ENCODE peak calls at places on chromosomes 16 and 17, in four cellular contexts. W, D, M and R are unnamed samples.

GRCh38 chr16:27475561-27475960 is 73.6 kb downstream of the IL21R start:
- DNase-seq in W (no peak), D (no peak), M (no peak), R (no peak)

GRCh38 chr16:7508656-7509055 is 176.0 kb downstream of the RBFOX1 start:
- DNase-seq in W (no peak), D (no peak), M (no peak), R (no peak)

GRCh38 chr16:63289834-63290460 is 1253.7 kb upstream of the CDH8 start:
- DNase-seq in W (no peak), D (peak; percentile 10), M (peak; percentile 44), R (peak; percentile 69)

GRCh38 chr16:56075732-56076131 is 115.6 kb upstream of the GNAO1 start:
- DNase-seq in W (no peak), D (no peak), M (no peak), R (no peak)

GRCh38 chr16:2782583-2783351 is 4.6 kb downstream of the PRSS33 start:
- DNase-seq in W (no peak), D (no peak), M (no peak), R (peak; percentile 7)

GRCh38 chr16:16143038-16143763 is 80.1 kb downstream of the ABCC6 start:
- DNase-seq in W (no peak), D (peak; percentile 79), M (peak; percentile 65), R (peak; percentile 63)

GRCh38 chr16:82370282-82370681 is 200.3 kb upstream of the MPHOSPH6 start:
- DNase-seq in W (no peak), D (no peak), M (no peak), R (no peak)

GRCh38 chr16:79601092-79601977 is 798 bp upstream of the MAF start:
- DNase-seq in W (no peak), D (no peak), M (peak; percentile 72), R (peak; percentile 35)

GRCh38 chr17:42120161-42121065 is 754 bp downstream of the KAT2A start:
- DNase-seq in W (no peak), D (peak; percentile 83), M (peak; percentile 43), R (peak; percentile 55)

GRCh38 chr17:81865733-81866439 is 5.3 kb downstream of the ARHGDIA start:
- DNase-seq in W (no peak), D (no peak), M (peak; percentile 68), R (no peak)

GRCh38 chr16:52569296-52569695 is 22.4 kb upstream of the TOX3 start:
- DNase-seq in W (no peak), D (no peak), M (no peak), R (no peak)

GRCh38 chr16:24771132-24771778 is 41.8 kb downstream of the TNRC6A start:
- DNase-seq in W (no peak), D (no peak), M (no peak), R (no peak)

GRCh38 chr17:76188213-76189060 is 47.4 kb upstream of the FOXJ1 start:
- DNase-seq in W (no peak), D (no peak), M (no peak), R (no peak)

GRCh38 chr17:58329035-58329807 is 626 bp upstream of the TSPOAP1 start:
- DNase-seq in W (peak; percentile 97), D (peak; percentile 61), M (peak; percentile 38), R (peak; percentile 61)

GRCh38 chr16:58109881-58110280 is 19.3 kb downstream of the CFAP20 start:
- DNase-seq in W (no peak), D (no peak), M (no peak), R (no peak)

GRCh38 chr16:85151603-85152413 is 39.5 kb upstream of the CIBAR2 start:
- DNase-seq in W (no peak), D (peak; percentile 92), M (no peak), R (no peak)

GRCh38 chr16:10828851-10829331 is 10.3 kb upstream of the TVP23A start:
- DNase-seq in W (no peak), D (no peak), M (no peak), R (no peak)

GRCh38 chr17:66494023-66494803 is 191.8 kb downstream of the PRKCA start:
- DNase-seq in W (no peak), D (peak; percentile 30), M (no peak), R (no peak)

GRCh38 chr16:20868890-20869289 is 31.3 kb downstream of the DCUN1D3 start:
- DNase-seq in W (no peak), D (no peak), M (peak; percentile 60), R (no peak)

GRCh38 chr16:85391769-85392583 is 221.1 kb upstream of the GSE1 start:
- DNase-seq in W (no peak), D (no peak), M (no peak), R (peak; percentile 4)

GRCh38 chr17:1495265-1495664 is 2.8 kb upstream of the MYO1C start:
- DNase-seq in W (no peak), D (no peak), M (no peak), R (no peak)

GRCh38 chr17:71163121-71163812 is 957.6 kb upstream of the SOX9 start:
- DNase-seq in W (no peak), D (no peak), M (no peak), R (no peak)

GRCh38 chr16:66728117-66728787 is 23.2 kb downstream of the DYNC1LI2 start:
- DNase-seq in W (no peak), D (peak; percentile 58), M (peak; percentile 60), R (no peak)

GRCh38 chr16:87178977-87179376 is 138.2 kb downstream of the C16orf95 start:
- DNase-seq in W (no peak), D (no peak), M (no peak), R (no peak)

GRCh38 chr16:29680180-29680598 is 1.2 kb downstream of the QPRT start:
- DNase-seq in W (no peak), D (no peak), M (peak; percentile 75), R (no peak)

GRCh38 chr17:34006126-34006525 is 249.0 kb upstream of the CCL2 start:
- DNase-seq in W (no peak), D (no peak), M (no peak), R (no peak)

GRCh38 chr16:89325861-89326471 is 108.5 kb downstream of the ZNF778 start:
- DNase-seq in W (no peak), D (peak; percentile 76), M (no peak), R (peak; percentile 10)

GRCh38 chr17:48542956-48543853 is 1.7 kb downstream of the HOXB2 start:
- DNase-seq in W (no peak), D (peak; percentile 64), M (no peak), R (peak; percentile 56)

GRCh38 chr16:78364501-78364900 is 265.0 kb downstream of the WWOX start:
- DNase-seq in W (no peak), D (no peak), M (no peak), R (no peak)

GRCh38 chr16:66382171-66382965 is 15.9 kb downstream of the CDH5 start:
- DNase-seq in W (no peak), D (no peak), M (no peak), R (peak; percentile 16)

DNA sequence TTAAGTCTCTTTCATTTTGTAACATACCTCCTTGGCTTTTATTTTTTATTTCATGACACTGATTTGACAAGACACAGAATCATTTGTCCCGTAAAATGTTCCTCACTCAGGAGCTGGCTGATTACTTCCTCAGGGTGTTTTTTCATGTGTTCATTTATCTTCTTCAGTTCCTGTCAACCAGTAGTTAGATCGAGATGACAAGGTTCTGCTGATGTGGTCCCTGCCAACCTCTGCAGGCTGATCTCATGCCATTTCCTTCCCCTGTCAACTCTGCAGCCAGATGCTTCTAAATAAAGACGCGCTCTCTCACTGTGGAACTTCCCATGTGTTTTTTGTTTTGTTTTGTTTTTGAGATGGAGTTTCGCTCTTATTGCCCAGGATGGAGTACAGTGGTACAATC is 8.1 kb upstream of the CXCL16 start:
- DNase-seq in W (no peak), D (no peak), M (no peak), R (no peak)
- TF ChIP-seq NR2C2 in W (no peak), D (no peak), M (no peak), R (no peak)

GRCh38 chr17:17774009-17774881 is 62.5 kb downstream of the SREBF1 start:
- DNase-seq in W (no peak), D (no peak), M (no peak), R (no peak)
- TF ChIP-seq NR2C2 in W (no peak), D (no peak), M (no peak), R (no peak)

GRCh38 chr16:4420703-4421102 is 4.3 kb upstream of the CORO7 start:
- DNase-seq in W (no peak), D (no peak), M (no peak), R (no peak)
- TF ChIP-seq NR2C2 in W (no peak), D (no peak), M (no peak), R (no peak)

GRCh38 chr16:22635801-22636200 is 125.1 kb downstream of the NPIPB5 start:
- DNase-seq in W (no peak), D (no peak), M (no peak), R (no peak)
- TF ChIP-seq NR2C2 in W (no peak), D (no peak), M (no peak), R (no peak)

DNA sequence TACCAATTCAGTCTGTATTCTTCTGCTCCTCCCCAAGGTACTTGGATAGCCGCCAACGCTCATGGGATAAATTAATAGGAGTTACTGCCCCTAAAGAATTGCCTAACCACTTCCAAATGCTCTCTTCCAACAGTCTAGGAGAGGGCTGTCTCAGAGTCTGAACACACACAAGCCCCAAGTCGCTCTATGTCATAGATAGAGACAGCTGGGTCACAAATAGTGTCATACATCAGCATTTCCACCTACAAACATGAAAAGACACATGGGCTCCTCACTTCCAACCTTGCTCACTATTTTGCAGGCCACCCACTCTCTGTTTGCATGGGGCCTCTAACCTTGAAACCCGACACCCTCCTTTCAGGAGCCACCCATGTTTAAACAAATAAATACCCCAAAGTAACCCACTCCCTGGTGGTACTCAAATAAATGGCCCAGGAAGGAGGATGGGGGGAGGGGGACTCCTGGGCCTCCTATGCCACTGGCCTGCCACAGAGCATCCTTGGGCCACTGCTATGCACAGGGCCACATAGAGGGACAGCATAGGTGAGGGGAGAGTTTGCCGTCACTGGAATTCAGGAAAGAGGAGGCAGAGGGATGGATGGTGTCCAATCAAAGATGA is 265.9 kb downstream of the SOX9 start:
- DNase-seq in W (no peak), D (no peak), M (peak; percentile 97), R (no peak)
- TF ChIP-seq NR2C2 in W (no peak), D (no peak), M (peak; percentile 50), R (no peak)

GRCh38 chr17:29066603-29067002 is 23.7 kb downstream of the PIPOX start:
- DNase-seq in W (no peak), D (no peak), M (no peak), R (no peak)

GRCh38 chr17:29062215-29062614 is 19.3 kb downstream of the PIPOX start:
- DNase-seq in W (no peak), D (no peak), M (no peak), R (no peak)

GRCh38 chr17:29066053-29066452 is 23.1 kb downstream of the PIPOX start:
- DNase-seq in W (no peak), D (no peak), M (no peak), R (no peak)

GRCh38 chr17:29061036-29061435 is 18.1 kb downstream of the PIPOX start:
- DNase-seq in W (no peak), D (no peak), M (no peak), R (no peak)

DNA sequence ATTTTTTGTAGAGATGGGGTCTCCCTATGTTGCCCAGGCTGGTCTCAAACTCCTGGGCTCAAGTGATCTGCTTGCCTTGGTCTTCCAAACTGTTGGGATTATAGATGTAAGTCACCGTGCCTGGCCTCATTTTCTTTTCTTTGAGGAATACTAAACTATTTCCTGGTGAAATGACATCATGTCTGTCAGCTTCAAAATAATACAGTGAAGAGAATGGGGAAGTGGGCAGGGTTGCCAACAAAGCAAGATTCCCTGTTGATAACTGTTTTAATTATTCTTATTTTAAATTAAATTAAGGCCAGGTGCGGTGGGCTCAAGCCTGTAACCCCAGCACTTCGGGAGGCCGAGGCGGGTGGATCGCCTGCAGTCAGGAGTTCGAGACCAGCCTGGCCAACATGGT is 21.1 kb downstream of the PIPOX start:
- DNase-seq in W (no peak), D (no peak), M (no peak), R (no peak)
- TF ChIP-seq NR2C2 in W (no peak), D (no peak), M (no peak), R (no peak)